ENCODE peak calls at places on chromosomes 3 and 15, in five cellular contexts. W is mucosa of descending colon; F is activated CD4-positive, alpha-beta T cell treated with anti-CD3 and anti-CD28 coated beads, Interleukin-2, amount 50 U/mL, for 4 hours; R is NCI-H2029; E is activated T-cell treated with anti-CD3 and anti-CD28 coated beads, Interleukin-2, amount 50 U/mL, for 72 hours. N is an unnamed sample.

GRCh38 chr15:63752979-63753378 is 80.8 kb downstream of the HERC1 start:
- DNase-seq in W (no peak), F (no peak), R (no peak), E (no peak), N (no peak)

GRCh38 chr15:29774900-29775299 is 47.4 kb downstream of the TJP1 start:
- DNase-seq in W (no peak), F (no peak), R (no peak), E (no peak), N (no peak)

GRCh38 chr3:177928156-177928555 is 608.1 kb upstream of the KCNMB2 start:
- DNase-seq in W (no peak), F (no peak), R (no peak), E (no peak), N (no peak)

GRCh38 chr15:90822204-90822955 is 46.0 kb upstream of the FURIN start:
- DNase-seq in W (no peak), F (no peak), R (no peak), E (no peak), N (no peak)

GRCh38 chr3:100206687-100207086 is 54.1 kb upstream of the TBC1D23 start:
- DNase-seq in W (no peak), F (no peak), R (no peak), E (no peak), N (no peak)

GRCh38 chr3:15766406-15766805 is 31.4 kb downstream of the ANKRD28 start:
- DNase-seq in W (no peak), F (no peak), R (no peak), E (no peak), N (no peak)

GRCh38 chr3:98657429-98657828 is 64.0 kb upstream of the CPOX start:
- DNase-seq in W (peak), F (peak), R (no peak), E (peak), N (peak)

GRCh38 chr3:14561051-14561634 is 21.0 kb upstream of the GRIP2 start:
- DNase-seq in W (no peak), F (no peak), R (no peak), E (no peak), N (no peak)

GRCh38 chr3:183514048-183514447 is 41.5 kb downstream of the KLHL6 start:
- DNase-seq in W (no peak), F (no peak), R (no peak), E (no peak), N (no peak)

GRCh38 chr3:52210550-52211046 is 12.6 kb downstream of the ALAS1 start:
- DNase-seq in W (no peak), F (no peak), R (peak), E (no peak), N (peak)

GRCh38 chr3:58350627-58351013 is 17.9 kb downstream of the PXK start:
- DNase-seq in W (no peak), F (no peak), R (no peak), E (no peak), N (no peak)

GRCh38 chr15:65862682-65863081 is 6.6 kb upstream of the RAB11A start:
- DNase-seq in W (peak), F (peak), R (no peak), E (peak), N (peak)

GRCh38 chr3:9349321-9350117 is 13.3 kb upstream of the THUMPD3 start:
- DNase-seq in W (no peak), F (no peak), R (peak), E (no peak), N (no peak)

GRCh38 chr3:106830334-106830733 is 546.9 kb upstream of the CCDC54 start:
- DNase-seq in W (no peak), F (no peak), R (no peak), E (no peak), N (no peak)

GRCh38 chr3:41900265-41900664 is 61.6 kb downstream of the ULK4 start:
- DNase-seq in W (no peak), F (no peak), R (no peak), E (no peak), N (no peak)

GRCh38 chr3:88059380-88060160 is 515 bp downstream of the ZNF654 start:
- DNase-seq in W (peak), F (no peak), R (no peak), E (no peak), N (peak)

GRCh38 chr15:89226359-89227221 is 5.2 kb upstream of the RLBP1 start:
- DNase-seq in W (no peak), F (no peak), R (no peak), E (no peak), N (no peak)

GRCh38 chr15:23532019-23532418 is 33.5 kb upstream of the MKRN3 start:
- DNase-seq in W (no peak), F (no peak), R (no peak), E (no peak), N (no peak)

N was measured in SHP77.